ENCODE peak calls at places on chromosomes 11 and 22, in seven cellular contexts. Z is NCI-H226; L is cardiac fibroblast; B is NCI-H2081; F is stimulated activated CD8-positive, alpha-beta memory T cell treated with anti-CD3 and anti-CD28 coated beads, Interleukin-7, amount 100 ng/mL, for 1 hour; G is AG08396; M is neuronal stem cell. T is an unnamed sample.

GRCh38 chr11:26844963-26845362 is 123.1 kb upstream of the SLC5A12 start:
- DNase-seq in Z (no peak), L (no peak), B (no peak), F (no peak), G (no peak), M (no peak), T (no peak)

GRCh38 chr11:134686418-134686817 is 274.4 kb upstream of the B3GAT1 start:
- DNase-seq in Z (no peak), L (no peak), B (no peak), F (no peak), G (no peak), M (peak), T (no peak)

GRCh38 chr11:118135051-118135795 is 17.4 kb downstream of the SCN4B start:
- DNase-seq in Z (no peak), L (no peak), B (no peak), F (no peak), G (no peak), M (no peak), T (no peak)

GRCh38 chr22:31046591-31047226 is 34.4 kb upstream of the SMTN start:
- DNase-seq in Z (no peak), L (peak), B (no peak), F (no peak), G (no peak), M (no peak), T (no peak)

GRCh38 chr11:27012254-27012921 is 18.5 kb downstream of the FIBIN start:
- DNase-seq in Z (no peak), L (peak), B (no peak), F (no peak), G (peak), M (peak), T (no peak)

GRCh38 chr11:74462009-74462408 is 5.3 kb downstream of the KCNE3 start:
- DNase-seq in Z (no peak), L (peak), B (no peak), F (no peak), G (no peak), M (no peak), T (no peak)

GRCh38 chr11:9120659-9121350 is 29.4 kb upstream of the SCUBE2 start:
- DNase-seq in Z (no peak), L (no peak), B (no peak), F (no peak), G (no peak), M (peak), T (no peak)

GRCh38 chr11:91470656-91471055 is 754.0 kb upstream of the FAT3 start:
- DNase-seq in Z (no peak), L (no peak), B (no peak), F (no peak), G (no peak), M (no peak), T (no peak)

GRCh38 chr11:492416-493226 is 14.4 kb downstream of the RNH1 start:
- DNase-seq in Z (no peak), L (no peak), B (peak), F (no peak), G (no peak), M (no peak), T (no peak)

GRCh38 chr11:18722293-18722637 is 3.7 kb downstream of the IGSF22 start:
- DNase-seq in Z (no peak), L (no peak), B (no peak), F (no peak), G (no peak), M (no peak), T (no peak)

GRCh38 chr11:80031014-80031565 is 590.3 kb upstream of the TENM4 start:
- DNase-seq in Z (no peak), L (no peak), B (no peak), F (no peak), G (no peak), M (no peak), T (no peak)

GRCh38 chr11:2526808-2527381 is 82.1 kb downstream of the KCNQ1 start:
- DNase-seq in Z (no peak), L (no peak), B (no peak), F (no peak), G (no peak), M (no peak), T (no peak)

GRCh38 chr11:78414321-78415051 is 3.1 kb downstream of the GAB2 start:
- DNase-seq in Z (no peak), L (peak), B (no peak), F (no peak), G (peak), M (no peak), T (no peak)

GRCh38 chr11:42338056-42338455 is 878.6 kb upstream of the LRRC4C start:
- DNase-seq in Z (no peak), L (peak), B (no peak), F (no peak), G (no peak), M (no peak), T (no peak)

GRCh38 chr11:2089536-2090165 is 49.5 kb downstream of the IGF2 start:
- DNase-seq in Z (peak), L (peak), B (no peak), F (no peak), G (peak), M (peak), T (no peak)

GRCh38 chr22:31748490-31748889 is 1.4 kb downstream of the PRR14L start:
- DNase-seq in Z (no peak), L (no peak), B (no peak), F (no peak), G (no peak), M (no peak), T (no peak)

GRCh38 chr11:2401436-2401984 is 960 bp downstream of the TSSC4 start:
- DNase-seq in Z (no peak), L (no peak), B (no peak), F (no peak), G (no peak), M (no peak), T (no peak)

GRCh38 chr11:66857234-66857926 is 516 bp downstream of the LRFN4 start:
- DNase-seq in Z (no peak), L (no peak), B (peak), F (no peak), G (peak), M (no peak), T (no peak)

GRCh38 chr11:16089481-16089880 is 266.9 kb downstream of the SOX6 start:
- DNase-seq in Z (no peak), L (no peak), B (no peak), F (no peak), G (no peak), M (no peak), T (no peak)

GRCh38 chr22:49509016-49509415 is 318.7 kb downstream of the BRD1 start:
- DNase-seq in Z (no peak), L (no peak), B (no peak), F (no peak), G (no peak), M (no peak), T (no peak)

GRCh38 chr11:117259417-117259816 is 26.9 kb downstream of the RNF214 start:
- DNase-seq in Z (peak), L (peak), B (no peak), F (no peak), G (peak), M (no peak), T (no peak)

GRCh38 chr11:27649800-27650199 is 50.5 kb downstream of the BDNF start:
- DNase-seq in Z (no peak), L (no peak), B (no peak), F (no peak), G (no peak), M (no peak), T (no peak)

GRCh38 chr22:42951093-42951710 is 63.7 kb downstream of the PACSIN2 start:
- DNase-seq in Z (peak), L (no peak), B (no peak), F (no peak), G (no peak), M (no peak), T (no peak)

GRCh38 chr11:61011950-61012830 is 40.7 kb downstream of the CD6 start:
- DNase-seq in Z (no peak), L (peak), B (no peak), F (no peak), G (no peak), M (no peak), T (no peak)

GRCh38 chr11:13928566-13929251 is 33.8 kb upstream of the SPON1 start:
- DNase-seq in Z (peak), L (peak), B (no peak), F (no peak), G (peak), M (no peak), T (no peak)

GRCh38 chr11:70192666-70193410 is 10.3 kb upstream of the FADD start:
- DNase-seq in Z (no peak), L (peak), B (no peak), F (no peak), G (no peak), M (no peak), T (no peak)